ENCODE peak calls at places on chromosomes 4 and X, in six cellular contexts. P is heart right ventricle, M is HCT116, Y is psoas muscle, R is MM.1S, W is adrenal gland. E is an unnamed sample.

GRCh38 chrX:134929813-134930212 is 61.0 kb upstream of the SMIM10 start:
- DNase-seq in P (no peak), Y (no peak), W (no peak), M (no peak), R (no peak), E (no peak)

GRCh38 chr4:23097251-23097650 is 404.5 kb downstream of the GBA3 start:
- DNase-seq in M (no peak), W (no peak), Y (no peak), R (no peak), P (no peak), E (no peak)

GRCh38 chr4:106530816-106531215 is 162.2 kb upstream of the GIMD1 start:
- DNase-seq in W (no peak), M (no peak), Y (no peak), P (no peak), R (no peak), E (no peak)

GRCh38 chrX:84186603-84187358 is 1.2 kb downstream of the RPS6KA6 start:
- DNase-seq in R (peak; percentile 48), W (no peak), P (no peak), Y (no peak), M (no peak), E (no peak)

GRCh38 chrX:9048801-9049200 is 14.9 kb upstream of the FAM9B start:
- DNase-seq in P (no peak), M (no peak), W (no peak), R (no peak), Y (no peak), E (no peak)

GRCh38 chr4:86977621-86978184 is 42.9 kb downstream of the AFF1 start:
- DNase-seq in R (no peak), P (no peak), W (no peak), M (peak; percentile 73), Y (no peak), E (no peak)

GRCh38 chr4:84451546-84451945 is 47.5 kb downstream of the NKX6-1 start:
- DNase-seq in P (no peak), Y (no peak), M (no peak), R (no peak), W (no peak), E (no peak)

GRCh38 chr4:138953962-138954371 is 61.6 kb upstream of the NOCT start:
- DNase-seq in P (no peak), R (no peak), M (no peak), W (peak; percentile 18), Y (no peak), E (no peak)

GRCh38 chr4:39621582-39621981 is 17.1 kb downstream of the SMIM14 start:
- DNase-seq in M (peak; percentile 51), R (no peak), Y (peak; percentile 75), W (peak; percentile 87), P (peak; percentile 30), E (no peak)

GRCh38 chr4:132797856-132798255 is 351.2 kb upstream of the PCDH10 start:
- DNase-seq in R (no peak), W (no peak), Y (no peak), P (no peak), M (no peak), E (no peak)

GRCh38 chr4:85831647-85832046 is 356.7 kb downstream of the ARHGAP24 start:
- DNase-seq in R (no peak), M (no peak), W (no peak), Y (no peak), P (no peak), E (no peak)

GRCh38 chrX:155086202-155086840 is 15.0 kb downstream of the BRCC3 start:
- DNase-seq in P (peak; percentile 11), Y (peak; percentile 59), M (peak; percentile 31), W (peak; percentile 17), R (peak; percentile 16), E (peak; percentile 18)

GRCh38 chrX:28922106-28922505 is 334.9 kb downstream of the IL1RAPL1 start:
- DNase-seq in Y (no peak), R (no peak), M (no peak), W (no peak), P (no peak), E (no peak)

GRCh38 chrX:104565791-104566687 is at the start of gene IL1RAPL2:
- DNase-seq in Y (peak; percentile 48), P (peak; percentile 16), R (peak; percentile 51), M (no peak), W (no peak), E (no peak)

GRCh38 chr4:156976147-156976546 is 4.5 kb upstream of the PDGFC start:
- DNase-seq in M (no peak), R (no peak), Y (no peak), W (no peak), P (no peak), E (no peak)

GRCh38 chr4:168540865-168541607 is 44.2 kb downstream of the PALLD start:
- DNase-seq in M (peak; percentile 36), W (no peak), Y (no peak), P (no peak), R (no peak), E (no peak)

GRCh38 chr4:23105759-23106370 is 413.1 kb downstream of the GBA3 start:
- DNase-seq in P (no peak), R (no peak), W (no peak), Y (no peak), M (no peak), E (no peak)

GRCh38 chr4:156718226-156718625 is 253.4 kb downstream of the PDGFC start:
- DNase-seq in R (no peak), M (no peak), Y (no peak), W (no peak), P (no peak), E (no peak)

GRCh38 chr4:22179124-22179874 is 230.7 kb upstream of the KCNIP4 start:
- DNase-seq in R (no peak), Y (no peak), P (no peak), M (no peak), W (peak; percentile 12), E (no peak)

DNA sequence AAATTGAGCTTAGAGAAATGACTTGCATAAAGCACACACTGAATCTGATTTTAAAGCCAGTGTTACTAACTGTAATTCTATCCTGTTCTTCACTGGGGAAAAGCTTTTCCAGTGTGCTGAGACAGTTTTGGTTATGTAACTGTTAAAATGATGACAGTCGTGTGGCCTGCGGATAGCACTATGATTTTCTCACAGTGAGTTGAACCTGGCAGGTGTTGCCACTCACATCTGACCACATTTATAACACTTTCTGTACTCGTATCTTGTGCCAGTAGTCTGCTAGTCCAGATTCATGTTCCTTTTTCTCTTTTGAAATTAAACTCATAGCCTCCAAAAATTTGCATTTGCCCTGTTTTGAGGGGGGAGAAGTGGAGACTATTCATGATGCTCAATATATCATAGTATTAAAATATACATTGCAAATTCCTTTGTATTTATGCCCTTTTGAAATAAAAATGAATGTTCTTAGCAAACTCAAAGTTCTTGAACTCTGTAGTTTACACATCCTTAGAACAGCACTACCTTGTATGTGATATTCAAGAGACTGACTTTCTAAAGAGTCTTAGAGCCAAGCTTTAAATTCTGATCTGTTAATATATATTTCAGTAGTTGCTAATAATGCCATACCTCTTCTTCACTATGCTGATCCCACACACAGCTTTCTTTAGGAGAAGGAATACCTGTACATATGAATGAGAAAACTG is 132.3 kb downstream of the PDLIM5 start:
- DNase-seq in M (no peak), Y (no peak), R (no peak), W (no peak), P (no peak), E (no peak)
- H3K27ac ChIP-seq in M (no peak overlapping the region), Y (peak overlapping the region; percentile 68), R (no peak overlapping the region), W (no peak overlapping the region), P (no peak overlapping the region), E (no peak overlapping the region)

DNA sequence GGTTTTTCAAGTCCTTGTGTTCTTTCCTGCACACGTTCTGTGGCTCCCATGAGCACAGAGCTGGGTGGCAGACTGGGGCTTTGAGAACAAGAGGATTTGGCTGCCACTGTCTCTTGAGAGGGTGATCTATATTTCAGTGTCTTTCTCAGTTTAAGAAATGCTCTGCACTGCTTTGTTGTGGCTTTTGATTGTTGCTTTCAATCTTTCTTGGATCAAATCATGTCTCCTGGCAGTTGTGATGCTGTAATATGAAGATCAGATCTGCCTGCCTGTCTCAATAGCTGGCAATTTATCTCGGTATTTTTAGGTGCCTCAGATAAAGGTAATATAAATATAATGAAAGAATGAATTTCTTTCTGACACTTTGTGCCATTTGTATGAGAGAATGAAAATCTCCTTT is 273.3 kb upstream of the LCORL start:
- DNase-seq in W (no peak), R (no peak), Y (no peak), M (no peak), P (no peak), E (no peak)
- H3K9me3 ChIP-seq in W (no peaks in the 10 kb centered on the region), R (no peaks in the 10 kb centered on the region), Y (no peaks in the 10 kb centered on the region), M (no peaks in the 10 kb centered on the region), P (no peaks in the 10 kb centered on the region), E (no peaks in the 10 kb centered on the region)

DNA sequence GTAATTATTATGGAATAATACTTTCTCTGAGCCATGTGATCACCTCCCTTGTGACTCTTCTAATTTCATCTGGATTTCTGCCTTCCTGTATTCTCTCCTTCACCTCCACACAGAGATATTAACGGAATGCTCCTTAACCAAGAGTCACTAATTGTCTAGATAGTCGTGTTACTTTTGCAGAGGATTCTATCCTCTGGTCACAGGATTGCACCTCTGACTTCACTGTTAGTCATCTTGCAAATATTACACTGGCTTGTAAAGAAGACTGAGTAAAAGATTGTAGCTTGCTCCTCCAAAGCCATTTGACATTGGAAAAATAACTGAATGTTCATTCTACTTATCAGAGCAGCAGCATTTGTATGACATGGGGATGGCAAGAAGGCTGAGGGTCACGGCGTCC is 160.9 kb downstream of the SH2D1A start:
- DNase-seq in Y (no peak), M (no peak), P (no peak), W (no peak), R (no peak), E (no peak)
- H3K27me3 ChIP-seq in Y (no peaks in the 10 kb centered on the region), M (no peaks in the 10 kb centered on the region), P (no peaks in the 10 kb centered on the region), W (peaks cover 3% of the 10 kb centered on the region), R (peaks cover 27% of the 10 kb centered on the region), E (peaks cover 3% of the 10 kb centered on the region)

GRCh38 chrX:15334561-15334960 is 762 bp downstream of the PIGA start:
- DNase-seq in R (no peak), P (no peak), W (no peak), M (no peak), Y (no peak), E (no peak)
- H3K27ac ChIP-seq in R (peak overlapping the region; percentile 46), P (no peak overlapping the region), W (peak overlapping the region; percentile 79), M (no peak overlapping the region), Y (peak overlapping the region; percentile 84), E (peak overlapping the region; percentile 77)

GRCh38 chrX:78437621-78438020 is 110.2 kb upstream of the CYSLTR1 start:
- DNase-seq in W (no peak), Y (no peak), M (no peak), P (no peak), R (no peak), E (no peak)
- H3K9me3 ChIP-seq in W (no peaks in the 10 kb centered on the region), Y (no peaks in the 10 kb centered on the region), M (no peaks in the 10 kb centered on the region), P (no peaks in the 10 kb centered on the region), R (no peaks in the 10 kb centered on the region), E (no peaks in the 10 kb centered on the region)

DNA sequence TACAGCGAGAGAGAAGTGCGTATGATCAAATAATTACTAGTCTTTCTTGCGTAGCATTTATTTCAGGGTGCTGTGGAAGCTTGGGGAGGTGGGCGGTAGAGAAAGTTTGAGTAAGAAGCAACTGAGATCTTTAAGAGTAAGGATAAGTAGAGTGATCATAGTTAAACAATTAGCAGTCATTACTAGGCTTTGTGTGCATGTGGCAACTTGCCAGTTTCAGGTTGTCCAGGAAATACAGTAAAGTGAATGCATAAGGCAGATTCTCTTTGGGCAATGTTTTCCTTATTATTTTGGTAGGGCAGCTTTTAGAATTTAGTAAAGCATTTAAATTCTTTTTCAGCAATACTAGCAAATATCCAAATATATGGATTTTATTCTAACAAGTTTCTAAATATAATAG is 57.0 kb downstream of the HPGDS start:
- DNase-seq in M (no peak), P (no peak), W (no peak), R (peak; percentile 18), Y (no peak), E (no peak)
- H3K27me3 ChIP-seq in M (no peaks in the 10 kb centered on the region), P (no peaks in the 10 kb centered on the region), W (no peaks in the 10 kb centered on the region), R (no peaks in the 10 kb centered on the region), Y (no peaks in the 10 kb centered on the region), E (no peaks in the 10 kb centered on the region)

E was measured in CD4-positive, alpha-beta T cell.